ENCODE peak calls at places on chromosome 2, in eight cellular contexts. B, Y, W, E, G, Q, I and P are unnamed samples.
A peak's percentile ranks its signal among the peaks of the same experiment; 100 is the strongest.

GRCh38 chr2:234278556-234279286 is 218.2 kb downstream of the ARL4C start:
- DNase-seq in B (no peak), Y (no peak), W (no peak), E (no peak), G (no peak), Q (no peak), I (no peak), P (no peak)

GRCh38 chr2:127647242-127648190 is 1.6 kb downstream of the GPR17 start:
- DNase-seq in B (no peak), Y (no peak), W (no peak), E (peak; percentile 75), G (no peak), Q (no peak), I (no peak), P (peak; percentile 25)

GRCh38 chr2:180077295-180077906 is 70.3 kb upstream of the CWC22 start:
- DNase-seq in B (no peak), Y (peak; percentile 48), W (no peak), E (no peak), G (peak; percentile 42), Q (peak; percentile 4), I (peak; percentile 14), P (peak; percentile 22)

GRCh38 chr2:191501390-191502168 is 176.4 kb upstream of the NABP1 start:
- DNase-seq in B (no peak), Y (no peak), W (peak; percentile 39), E (no peak), G (peak; percentile 39), Q (peak; percentile 1), I (peak; percentile 72), P (peak; percentile 70)

GRCh38 chr2:6080837-6081541 is 388.8 kb downstream of the SOX11 start:
- DNase-seq in B (no peak), Y (no peak), W (no peak), E (no peak), G (no peak), Q (no peak), I (no peak), P (no peak)

GRCh38 chr2:179579744-179580143 is 281.7 kb downstream of the ZNF385B start:
- DNase-seq in B (no peak), Y (no peak), W (no peak), E (no peak), G (no peak), Q (no peak), I (peak; percentile 74), P (no peak)

GRCh38 chr2:176234216-176234615 is 35.0 kb upstream of the MTX2 start:
- DNase-seq in B (no peak), Y (no peak), W (no peak), E (no peak), G (no peak), Q (no peak), I (peak; percentile 11), P (no peak)

GRCh38 chr2:54909006-54909405 is 141.2 kb downstream of the RTN4 start:
- DNase-seq in B (no peak), Y (no peak), W (no peak), E (no peak), G (no peak), Q (no peak), I (no peak), P (peak; percentile 69)

GRCh38 chr2:242040303-242040655 is 170.8 kb downstream of the RTP5 start:
- DNase-seq in B (no peak), Y (no peak), W (no peak), E (no peak), G (no peak), Q (no peak), I (no peak), P (no peak)

GRCh38 chr2:80489718-80490117 is 185.2 kb upstream of the LRRTM1 start:
- DNase-seq in B (no peak), Y (no peak), W (peak; percentile 12), E (no peak), G (no peak), Q (no peak), I (peak; percentile 59), P (peak; percentile 57)

GRCh38 chr2:30225131-30225762 is 6.1 kb upstream of the LBH start:
- DNase-seq in B (no peak), Y (no peak), W (no peak), E (peak; percentile 84), G (no peak), Q (peak; percentile 33), I (peak; percentile 71), P (peak; percentile 87)

GRCh38 chr2:74499269-74499939 is at the start of gene LBX2:
- DNase-seq in B (peak; percentile 46), Y (peak; percentile 57), W (no peak), E (no peak), G (no peak), Q (no peak), I (no peak), P (no peak)

GRCh38 chr2:169229590-169229989 is 132.7 kb downstream of the LRP2 start:
- DNase-seq in B (no peak), Y (no peak), W (no peak), E (no peak), G (no peak), Q (no peak), I (no peak), P (no peak)

GRCh38 chr2:233457356-233457755 is 103.1 kb downstream of the DGKD start:
- DNase-seq in B (no peak), Y (no peak), W (no peak), E (no peak), G (no peak), Q (no peak), I (no peak), P (no peak)

GRCh38 chr2:237159006-237159897 is 73.6 kb downstream of the COPS8 start:
- DNase-seq in B (no peak), Y (no peak), W (no peak), E (no peak), G (no peak), Q (peak; percentile 27), I (no peak), P (no peak)

GRCh38 chr2:19073522-19073921 is 284.9 kb downstream of the OSR1 start:
- DNase-seq in B (no peak), Y (peak; percentile 41), W (peak; percentile 16), E (no peak), G (no peak), Q (no peak), I (peak; percentile 80), P (peak; percentile 83)

GRCh38 chr2:231198291-231199173 is at the start of gene ARMC9:
- DNase-seq in B (peak; percentile 76), Y (peak; percentile 90), W (peak; percentile 30), E (peak; percentile 82), G (peak; percentile 59), Q (peak; percentile 70), I (peak; percentile 70), P (peak; percentile 51)

GRCh38 chr2:156098506-156098905 is 234.0 kb downstream of the NR4A2 start:
- DNase-seq in B (no peak), Y (no peak), W (no peak), E (no peak), G (peak; percentile 23), Q (no peak), I (no peak), P (no peak)

GRCh38 chr2:241816431-241817121 is 7.6 kb downstream of the NEU4 start:
- DNase-seq in B (no peak), Y (no peak), W (no peak), E (peak; percentile 57), G (no peak), Q (no peak), I (no peak), P (no peak)

GRCh38 chr2:8314063-8314462 is 367.8 kb upstream of the ID2 start:
- DNase-seq in B (no peak), Y (no peak), W (no peak), E (no peak), G (no peak), Q (no peak), I (no peak), P (no peak)

GRCh38 chr2:207617011-207617671 is 8.1 kb downstream of the METTL21A start:
- DNase-seq in B (no peak), Y (peak; percentile 35), W (no peak), E (no peak), G (no peak), Q (no peak), I (peak; percentile 99), P (peak; percentile 99)

GRCh38 chr2:237490009-237490804 is 3.2 kb downstream of the MLPH start:
- DNase-seq in B (no peak), Y (peak; percentile 97), W (no peak), E (no peak), G (no peak), Q (no peak), I (no peak), P (no peak)

GRCh38 chr2:66366619-66367018 is 68.3 kb upstream of the MEIS1 start:
- DNase-seq in B (no peak), Y (no peak), W (no peak), E (no peak), G (no peak), Q (no peak), I (no peak), P (no peak)

GRCh38 chr2:2830576-2830975 is 499.5 kb upstream of the MYT1L start:
- DNase-seq in B (no peak), Y (no peak), W (no peak), E (peak; percentile 3), G (no peak), Q (no peak), I (no peak), P (no peak)

GRCh38 chr2:158567208-158567607 is 110.5 kb downstream of the PKP4 start:
- DNase-seq in B (no peak), Y (no peak), W (no peak), E (no peak), G (no peak), Q (no peak), I (no peak), P (no peak)

GRCh38 chr2:147479363-147479762 is 365.5 kb upstream of the ACVR2A start:
- DNase-seq in B (no peak), Y (no peak), W (no peak), E (no peak), G (no peak), Q (no peak), I (peak; percentile 19), P (no peak)

GRCh38 chr2:160482673-160483072 is 10.9 kb downstream of the RBMS1 start:
- DNase-seq in B (no peak), Y (no peak), W (no peak), E (no peak), G (peak; percentile 49), Q (peak; percentile 16), I (no peak), P (no peak)